ENCODE peak calls at places on chromosome 14, in six cellular contexts. G is iris pigment epithelial cell, A is Daoy, X is HL-60, P is foreskin fibroblast, Q is nucleus accumbens. J is an unnamed sample.

GRCh38 chr14:53391631-53392030 is 238.5 kb upstream of the DDHD1 start:
- DNase-seq in G (peak), A (peak), X (no peak), P (peak), Q (no peak), J (no peak)

GRCh38 chr14:78697341-78697740 is 527.2 kb downstream of the NRXN3 start:
- DNase-seq in G (peak), A (peak), X (no peak), P (peak), Q (no peak), J (no peak)

GRCh38 chr14:79544671-79545070 is 666.6 kb downstream of the DIO2 start:
- DNase-seq in G (peak), A (no peak), X (no peak), P (peak), Q (no peak), J (no peak)

GRCh38 chr14:31027847-31028246 is 1.7 kb upstream of the STRN3 start:
- DNase-seq in G (no peak), A (no peak), X (no peak), P (peak), Q (no peak), J (no peak)

GRCh38 chr14:68261092-68261842 is 441.7 kb downstream of the RAD51B start:
- DNase-seq in G (no peak), A (no peak), X (no peak), P (no peak), Q (no peak), J (no peak)

GRCh38 chr14:51738754-51739153 is 87.0 kb downstream of the FRMD6 start:
- DNase-seq in G (no peak), A (no peak), X (no peak), P (no peak), Q (no peak), J (no peak)

GRCh38 chr14:69687963-69688649 is 76.7 kb downstream of the SUSD6 start:
- DNase-seq in G (no peak), A (no peak), X (no peak), P (no peak), Q (peak), J (no peak)

GRCh38 chr14:75469606-75470237 is 41.9 kb downstream of the JDP2 start:
- DNase-seq in G (no peak), A (no peak), X (no peak), P (no peak), Q (peak), J (peak)

GRCh38 chr14:36507847-36508417 is 12.1 kb downstream of the NKX2-1 start:
- DNase-seq in G (no peak), A (no peak), X (no peak), P (no peak), Q (no peak), J (no peak)

GRCh38 chr14:105337966-105338365 is 23.4 kb downstream of the PACS2 start:
- DNase-seq in G (no peak), A (no peak), X (peak), P (no peak), Q (peak), J (no peak)

GRCh38 chr14:74403619-74404417 is 22.2 kb downstream of the SYNDIG1L start:
- DNase-seq in G (no peak), A (no peak), X (no peak), P (no peak), Q (no peak), J (no peak)

GRCh38 chr14:52042371-52043037 is 26.4 kb downstream of the NID2 start:
- DNase-seq in G (no peak), A (no peak), X (no peak), P (no peak), Q (no peak), J (no peak)

GRCh38 chr14:70098257-70098809 is 90.4 kb downstream of the SLC8A3 start:
- DNase-seq in G (no peak), A (no peak), X (no peak), P (peak), Q (peak), J (no peak)

GRCh38 chr14:106210650-106211049 is 684.3 kb downstream of the TMEM121 start:
- DNase-seq in G (no peak), A (peak), X (no peak), P (no peak), Q (no peak), J (no peak)

GRCh38 chr14:75418779-75419768 is 8.7 kb upstream of the JDP2 start:
- DNase-seq in G (peak), A (no peak), X (peak), P (no peak), Q (peak), J (peak)

GRCh38 chr14:103089386-103090335 is 4.9 kb upstream of the EXOC3L4 start:
- DNase-seq in G (no peak), A (no peak), X (no peak), P (no peak), Q (no peak), J (no peak)

GRCh38 chr14:28142400-28143015 is 624.1 kb upstream of the FOXG1 start:
- DNase-seq in G (peak), A (peak), X (no peak), P (peak), Q (no peak), J (no peak)

GRCh38 chr14:97219356-97220017 is 422.3 kb downstream of the VRK1 start:
- DNase-seq in G (no peak), A (no peak), X (no peak), P (no peak), Q (no peak), J (no peak)

GRCh38 chr14:89807905-89808304 is 146.6 kb downstream of the EFCAB11 start:
- DNase-seq in G (no peak), A (no peak), X (no peak), P (no peak), Q (no peak), J (no peak)

GRCh38 chr14:75769047-75769685 is 108.1 kb downstream of the TTLL5 start:
- DNase-seq in G (peak), A (no peak), X (no peak), P (no peak), Q (no peak), J (no peak)

GRCh38 chr14:59816931-59817330 is 53.6 kb downstream of the RTN1 start:
- DNase-seq in G (no peak), A (no peak), X (no peak), P (no peak), Q (no peak), J (no peak)

GRCh38 chr14:101731187-101732080 is 30.1 kb upstream of the PPP2R5C start:
- DNase-seq in G (peak), A (peak), X (peak), P (peak), Q (peak), J (peak)

GRCh38 chr14:104130974-104131651 is 7.3 kb upstream of the KIF26A start:
- DNase-seq in G (peak), A (peak), X (peak), P (peak), Q (peak), J (peak)

GRCh38 chr14:86654558-86655184 is 1124.7 kb downstream of the FLRT2 start:
- DNase-seq in G (peak), A (peak), X (peak), P (peak), Q (peak), J (peak)

GRCh38 chr14:102317564-102318248 is 1.8 kb upstream of the ZNF839 start:
- DNase-seq in G (no peak), A (no peak), X (peak), P (peak), Q (peak), J (no peak)

GRCh38 chr14:22814945-22815713 is at the start of gene SLC7A7:
- DNase-seq in G (no peak), A (no peak), X (peak), P (peak), Q (no peak), J (no peak)

GRCh38 chr14:53306926-53307325 is 153.8 kb upstream of the DDHD1 start:
- DNase-seq in G (peak), A (peak), X (no peak), P (peak), Q (peak), J (no peak)

GRCh38 chr14:38098074-38098846 is 109.4 kb upstream of the SSTR1 start:
- DNase-seq in G (peak), A (no peak), X (no peak), P (peak), Q (no peak), J (no peak)

GRCh38 chr14:78399316-78399889 is 229.2 kb downstream of the NRXN3 start:
- DNase-seq in G (peak), A (peak), X (no peak), P (peak), Q (no peak), J (no peak)

GRCh38 chr14:68787235-68787727 is 5.6 kb downstream of the ZFP36L1 start:
- DNase-seq in G (peak), A (peak), X (no peak), P (peak), Q (no peak), J (peak)

GRCh38 chr14:90596733-90597132 is 199.9 kb downstream of the CALM1 start:
- DNase-seq in G (no peak), A (no peak), X (no peak), P (no peak), Q (no peak), J (no peak)

GRCh38 chr14:23538785-23539184 is 12.8 kb downstream of the ZFHX2 start:
- DNase-seq in G (peak), A (peak), X (no peak), P (peak), Q (peak), J (no peak)

GRCh38 chr14:37252434-37252833 is 54.7 kb downstream of the MIPOL1 start:
- DNase-seq in G (no peak), A (no peak), X (no peak), P (no peak), Q (no peak), J (no peak)

GRCh38 chr14:26855051-26855753 is 257.4 kb upstream of the NOVA1 start:
- DNase-seq in G (peak), A (no peak), X (no peak), P (peak), Q (no peak), J (no peak)

J was measured in body of pancreas.